ENCODE peak calls at places on chromosomes 7 and 10, in five cellular contexts. V is hepatocyte, O is WTC11, I is GM13976, J is AG09309. Y is an unnamed sample.

GRCh38 chr7:108335264-108335918 is 120.8 kb downstream of the NRCAM start:
- DNase-seq in I (no peak), V (peak), O (no peak), J (no peak), Y (no peak)

GRCh38 chr7:29924006-29924405 is 65.6 kb downstream of the SCRN1 start:
- DNase-seq in V (no peak), J (no peak), I (no peak), O (no peak), Y (no peak)

GRCh38 chr7:37359662-37360444 is 88.8 kb downstream of the ELMO1 start:
- DNase-seq in J (no peak), I (no peak), V (no peak), O (no peak), Y (no peak)

GRCh38 chr10:71077143-71077581 is 135.2 kb upstream of the UNC5B start:
- DNase-seq in J (no peak), V (no peak), I (no peak), O (peak), Y (no peak)

GRCh38 chr7:144137501-144137900 is 14.5 kb downstream of the OR2A14 start:
- DNase-seq in V (no peak), I (no peak), O (no peak), J (no peak), Y (no peak)

GRCh38 chr7:105677803-105678583 is 96.7 kb upstream of the EFCAB10 start:
- DNase-seq in I (no peak), O (no peak), J (no peak), V (no peak), Y (peak)

GRCh38 chr7:29375641-29376562 is 181.3 kb downstream of the CHN2 start:
- DNase-seq in J (no peak), V (peak), O (no peak), I (no peak), Y (no peak)

GRCh38 chr10:71536332-71536731 is 139.6 kb downstream of the CDH23 start:
- DNase-seq in V (no peak), O (no peak), I (no peak), J (no peak), Y (no peak)

GRCh38 chr10:60937784-60938654 is 6.0 kb downstream of the RHOBTB1 start:
- DNase-seq in O (no peak), J (no peak), V (peak), I (no peak), Y (no peak)

GRCh38 chr10:75023074-75023473 is 88.4 kb upstream of the SAMD8 start:
- DNase-seq in O (no peak), I (no peak), J (no peak), V (no peak), Y (no peak)

GRCh38 chr10:118698421-118698820 is 56.3 kb downstream of the CACUL1 start:
- DNase-seq in V (peak), I (peak), O (no peak), J (no peak), Y (peak)

GRCh38 chr10:46282460-46283216 is 4.2 kb upstream of the ANTXRL start:
- DNase-seq in J (no peak), O (peak), I (peak), V (peak), Y (peak)

DNA sequence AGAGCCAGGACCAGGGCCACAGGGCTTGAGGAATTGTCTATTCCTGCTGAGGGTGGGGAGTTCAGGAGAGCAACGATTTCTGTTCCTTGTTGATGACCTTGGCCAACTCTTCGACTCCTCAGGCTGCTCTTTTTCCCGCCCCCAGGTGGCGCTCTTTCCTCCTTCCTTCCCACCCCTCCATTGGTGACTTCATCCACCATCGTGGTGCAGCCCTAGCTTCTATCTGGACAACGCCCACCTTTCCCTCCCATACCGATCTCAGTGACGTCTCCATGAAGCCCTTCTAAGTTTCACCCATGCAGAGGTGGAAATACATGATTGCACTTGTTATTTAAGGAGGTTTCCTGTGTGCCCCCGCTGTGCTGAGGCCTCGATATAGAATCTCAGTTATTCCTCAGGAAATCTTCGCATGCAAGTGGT is 22.1 kb upstream of the CARD11 start:
- DNase-seq in V (peak), J (no peak), I (peak), O (peak), Y (peak)
- TF ChIP-seq CTCF in V (peak), J (no peak), I (peak), O (peak), Y (peak)

GRCh38 chr10:9301554-9301953 is 1247.1 kb downstream of the GATA3 start:
- DNase-seq in O (no peak), J (no peak), V (no peak), I (no peak), Y (no peak)

GRCh38 chr10:9297580-9297979 is 1243.1 kb downstream of the GATA3 start:
- DNase-seq in O (no peak), V (no peak), J (no peak), I (no peak), Y (no peak)

GRCh38 chr10:9299966-9300365 is 1245.5 kb downstream of the GATA3 start:
- DNase-seq in O (no peak), J (no peak), I (no peak), V (no peak), Y (no peak)

GRCh38 chr10:9302142-9302746 is 1247.8 kb downstream of the GATA3 start:
- DNase-seq in O (no peak), J (peak), V (peak), I (peak), Y (no peak)

GRCh38 chr10:9301148-9301547 is 1246.7 kb downstream of the GATA3 start:
- DNase-seq in V (no peak), I (no peak), O (no peak), J (no peak), Y (no peak)
- TF ChIP-seq CTCF in V (peak), I (no peak), O (no peak), J (peak), Y (no peak)

GRCh38 chr7:140062528-140063299 is at the start of gene PARP12:
- DNase-seq in V (peak), I (peak), J (peak), O (peak), Y (peak)
- TF ChIP-seq CTCF in V (no peak), I (no peak), J (no peak), O (no peak), Y (no peak)

GRCh38 chr10:48505394-48506112 is 99.3 kb downstream of the ARHGAP22 start:
- DNase-seq in I (no peak), J (no peak), V (no peak), O (peak), Y (no peak)
- TF ChIP-seq CTCF in I (no peak), J (no peak), V (peak), O (peak), Y (no peak)

GRCh38 chr7:42494199-42494710 is 257.2 kb upstream of the GLI3 start:
- DNase-seq in J (no peak), O (no peak), V (no peak), I (no peak), Y (no peak)

GRCh38 chr7:42494722-42495121 is 257.7 kb upstream of the GLI3 start:
- DNase-seq in O (no peak), I (no peak), J (no peak), V (no peak), Y (no peak)

GRCh38 chr7:42492895-42493294 is 255.9 kb upstream of the GLI3 start:
- DNase-seq in O (no peak), J (no peak), V (no peak), I (no peak), Y (no peak)

GRCh38 chr7:42495251-42495650 is 258.2 kb upstream of the GLI3 start:
- DNase-seq in J (no peak), V (no peak), O (no peak), I (no peak), Y (no peak)

DNA sequence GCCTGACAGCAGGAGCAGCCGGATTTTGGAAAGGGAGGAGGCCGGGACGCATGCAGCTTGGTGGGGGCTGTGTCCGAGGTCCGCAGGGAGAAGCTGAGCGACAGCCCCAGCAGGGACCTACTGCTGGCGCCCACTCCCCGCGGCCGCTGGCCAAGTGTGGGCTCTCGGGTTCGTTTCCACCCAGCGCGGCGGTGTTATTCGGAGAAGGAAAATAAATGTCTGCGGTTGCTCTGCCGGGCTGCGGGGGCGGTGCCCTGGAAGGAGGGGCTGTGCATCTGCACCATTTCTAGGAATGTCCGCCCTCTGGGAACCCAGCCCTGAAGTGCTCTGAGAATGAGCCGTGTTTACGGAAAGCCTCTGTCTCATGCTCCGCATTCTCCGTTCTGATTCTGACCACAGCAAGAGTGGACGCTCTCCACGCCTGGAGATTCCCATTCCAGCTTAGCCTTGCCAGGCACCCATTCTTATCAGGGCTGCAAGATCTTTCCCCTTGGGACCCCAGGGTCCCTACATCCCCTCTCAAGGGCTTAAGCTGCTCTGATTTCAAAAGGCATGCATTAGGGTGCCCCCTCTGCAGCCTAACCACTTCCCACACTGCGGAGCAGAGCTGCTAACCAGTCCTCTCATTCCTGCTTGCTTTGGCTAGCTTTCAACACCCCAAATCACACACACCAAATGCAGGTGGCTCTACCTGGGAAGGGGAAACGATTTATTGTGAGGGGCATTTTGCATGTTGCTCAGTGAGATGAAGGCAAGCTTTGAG is 256.6 kb upstream of the GLI3 start:
- DNase-seq in I (no peak), O (peak), J (peak), V (peak), Y (no peak)
- TF ChIP-seq CTCF in I (no peak), O (no peak), J (no peak), V (no peak), Y (no peak)

DNA sequence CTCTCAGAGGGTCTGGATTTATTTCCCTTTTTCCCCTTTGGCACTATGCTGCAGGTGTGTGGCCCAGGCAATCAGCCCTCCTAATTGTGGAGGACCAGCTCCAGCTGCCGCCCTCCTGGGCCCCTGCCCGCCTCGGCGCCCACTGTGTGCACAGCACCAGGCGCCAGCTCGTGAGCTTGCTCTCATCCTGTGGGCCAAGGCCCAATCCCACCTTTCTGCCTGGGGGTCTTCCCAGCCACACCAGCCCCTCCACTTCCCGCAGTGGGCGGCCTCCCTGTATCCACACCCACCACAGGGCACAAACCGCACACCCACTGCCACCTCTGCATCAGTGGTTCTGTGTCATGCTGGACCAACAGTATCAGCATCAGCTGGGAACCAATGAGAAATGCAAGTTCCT is 25.5 kb upstream of the SLIT1 start:
- DNase-seq in V (no peak), O (no peak), I (no peak), J (no peak), Y (no peak)
- TF ChIP-seq CTCF in V (no peak), O (no peak), I (no peak), J (no peak), Y (no peak)